ENCODE peak calls at places on chromosomes 16 and 17, in five cellular contexts. Z is cardiac muscle cell, U is WTC11, S is fibroblast of pulmonary artery, M is heart right ventricle. D is an unnamed sample.

GRCh38 chr16:88686062-88686438 is 257 bp downstream of the SNAI3 start:
- DNase-seq in Z (no peak), S (no peak), U (no peak), M (no peak), D (no peak)

GRCh38 chr16:19238386-19238785 is 47.1 kb upstream of the CLEC19A start:
- DNase-seq in M (no peak), S (no peak), U (no peak), Z (no peak), D (no peak)

GRCh38 chr16:79656537-79657115 is 56.1 kb upstream of the MAF start:
- DNase-seq in U (no peak), S (no peak), Z (no peak), M (no peak), D (no peak)

GRCh38 chr17:77824102-77824779 is 134.3 kb upstream of the TNRC6C start:
- DNase-seq in Z (no peak), M (no peak), S (no peak), U (no peak), D (no peak)

GRCh38 chr16:53357208-53357586 is 77.1 kb upstream of the RBL2 start:
- DNase-seq in Z (no peak), U (no peak), M (no peak), S (no peak), D (no peak)

GRCh38 chr16:22093952-22094351 is 1.6 kb downstream of the VWA3A start:
- DNase-seq in M (no peak), S (no peak), Z (no peak), U (no peak), D (no peak)

GRCh38 chr17:44188757-44189403 is 2.1 kb downstream of the TMUB2 start:
- DNase-seq in Z (no peak), U (no peak), S (no peak), M (no peak), D (no peak)

GRCh38 chr16:3444032-3444388 is 530 bp downstream of the NAA60 start:
- DNase-seq in M (no peak), Z (peak; percentile 75), U (no peak), S (peak; percentile 81), D (no peak)

GRCh38 chr17:78568494-78569115 is 8.6 kb downstream of the DNAH17 start:
- DNase-seq in M (no peak), U (no peak), S (peak; percentile 71), Z (no peak), D (no peak)

GRCh38 chr17:52158450-52159042 is at the start of gene CA10:
- DNase-seq in U (peak; percentile 51), Z (peak; percentile 20), S (no peak), M (no peak), D (peak; percentile 47)

GRCh38 chr16:63289834-63290460 is 1253.7 kb upstream of the CDH8 start:
- DNase-seq in U (peak; percentile 69), S (peak; percentile 27), M (peak; percentile 22), Z (peak; percentile 75), D (peak; percentile 65)

GRCh38 chr16:70396209-70396904 is 42.5 kb downstream of the ST3GAL2 start:
- DNase-seq in M (no peak), Z (peak; percentile 61), U (no peak), S (no peak), D (no peak)

GRCh38 chr16:68298907-68299515 is 11.7 kb downstream of the SLC7A6OS start:
- DNase-seq in S (peak; percentile 74), Z (no peak), M (peak; percentile 64), U (no peak), D (no peak)

GRCh38 chr17:63345598-63345997 is 100.5 kb downstream of the CYB561 start:
- DNase-seq in M (no peak), U (no peak), Z (no peak), S (no peak), D (no peak)

GRCh38 chr16:49604602-49605001 is 231.0 kb downstream of the C16orf78 start:
- DNase-seq in M (no peak), S (no peak), U (no peak), Z (no peak), D (no peak)

GRCh38 chr17:4947411-4948165 is 742 bp downstream of the PFN1 start:
- DNase-seq in S (peak; percentile 52), U (peak; percentile 59), M (peak; percentile 53), Z (peak; percentile 60), D (peak; percentile 58)

GRCh38 chr17:74682442-74683190 is 30.1 kb downstream of the CD300LF start:
- DNase-seq in M (no peak), S (no peak), U (no peak), Z (no peak), D (no peak)

GRCh38 chr17:38892083-38892482 is 22.2 kb downstream of the LASP1 start:
- DNase-seq in S (no peak), M (no peak), Z (no peak), U (no peak), D (no peak)

GRCh38 chr17:48679385-48680096 is 42.8 kb downstream of the PRAC1 start:
- DNase-seq in S (peak; percentile 10), M (no peak), Z (no peak), U (no peak), D (no peak)

GRCh38 chr16:85798901-85799496 is 345 bp downstream of the EMC8 start:
- DNase-seq in Z (no peak), U (peak; percentile 25), S (peak; percentile 28), M (peak; percentile 15), D (no peak)

GRCh38 chr17:48426019-48426418 is 4.0 kb downstream of the SKAP1 start:
- DNase-seq in Z (no peak), M (no peak), U (no peak), S (no peak), D (no peak)

GRCh38 chr17:48012151-48012520 is 25.5 kb downstream of the COPZ2 start:
- DNase-seq in S (no peak), U (peak; percentile 75), Z (peak; percentile 77), M (no peak), D (peak; percentile 84)

GRCh38 chr17:17032131-17032692 is 10.0 kb upstream of the MPRIP start:
- DNase-seq in U (no peak), Z (no peak), S (peak; percentile 70), M (peak; percentile 61), D (no peak)

DNA sequence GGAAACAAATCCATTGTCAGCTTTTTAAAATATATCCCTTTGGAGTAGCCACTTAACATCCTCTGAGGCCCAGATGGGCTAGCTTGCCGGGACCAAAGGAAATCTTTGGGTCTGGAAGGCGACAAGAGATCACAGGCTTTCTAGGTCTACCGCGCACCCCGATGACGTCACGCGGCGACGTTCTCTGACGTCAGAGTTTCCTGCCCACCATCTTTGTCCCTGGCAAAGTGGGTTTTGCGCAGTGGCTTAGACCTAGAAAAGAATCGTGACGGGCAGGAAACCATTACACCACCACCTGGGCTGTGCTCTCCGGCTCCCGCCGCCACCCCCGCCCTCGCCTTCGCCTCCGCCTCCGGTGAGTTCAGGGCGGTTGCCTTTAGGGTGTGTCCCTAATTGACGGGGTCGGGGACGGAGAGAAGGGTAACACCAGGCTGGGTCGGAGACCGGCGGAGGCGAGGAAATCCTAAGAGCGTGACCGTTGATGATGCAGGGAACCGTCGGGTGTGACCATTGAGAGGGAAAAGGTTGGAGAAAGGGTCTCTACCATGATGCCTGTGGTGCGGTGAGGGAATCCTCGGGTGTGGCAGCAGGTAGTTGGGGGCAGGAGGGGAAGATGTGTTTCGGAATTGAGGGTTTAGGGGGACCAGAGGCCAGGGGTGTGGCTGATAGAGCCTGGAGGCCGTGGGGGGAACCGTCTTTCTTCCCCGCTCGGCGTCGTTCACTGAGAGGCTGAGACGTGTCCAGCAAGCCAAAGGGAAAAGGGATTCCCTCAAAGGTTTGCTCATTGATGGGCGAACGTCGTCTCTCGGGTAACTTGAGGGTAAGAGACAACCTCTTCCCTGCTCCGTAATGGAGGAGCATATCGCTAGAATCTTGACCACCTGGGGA is at the start of gene AP2B1:
- DNase-seq in Z (peak; percentile 91), U (peak; percentile 96), S (peak; percentile 98), M (peak; percentile 94), D (peak; percentile 97)
- TF ChIP-seq CTCF in Z (no peak), U (no peak), S (no peak), M (no peak), D (no peak)

DNA sequence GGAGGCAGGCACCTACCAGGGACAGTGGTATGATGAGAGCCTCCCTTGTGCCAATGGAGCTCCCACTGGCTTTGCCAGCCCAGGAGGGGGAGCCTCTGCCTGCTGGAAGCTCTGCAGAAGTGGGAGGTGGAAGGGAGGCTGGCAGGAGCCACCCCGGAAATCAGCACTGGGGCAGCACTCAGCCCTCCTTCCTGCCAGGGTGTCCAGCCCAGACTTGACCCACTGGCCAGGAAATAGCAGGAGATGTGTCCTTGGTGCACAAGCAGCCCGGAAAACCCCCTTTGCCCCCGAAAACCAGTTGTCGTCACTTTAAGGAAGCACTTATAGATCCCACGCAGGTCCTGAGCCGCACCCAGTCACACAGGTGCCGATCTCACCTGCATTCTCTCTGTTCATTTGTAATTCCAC is 49.3 kb upstream of the CACNG4 start:
- DNase-seq in Z (no peak), U (peak; percentile 43), M (no peak), S (peak; percentile 10), D (no peak)
- TF ChIP-seq CTCF in Z (no peak), U (no peak), M (no peak), S (peak; percentile 26), D (no peak)

GRCh38 chr16:78478267-78478821 is 378.9 kb downstream of the WWOX start:
- DNase-seq in U (peak; percentile 45), S (no peak), Z (no peak), M (no peak), D (no peak)
- TF ChIP-seq CTCF in U (peak; percentile 49), S (no peak), Z (no peak), M (no peak), D (peak; percentile 14)

DNA sequence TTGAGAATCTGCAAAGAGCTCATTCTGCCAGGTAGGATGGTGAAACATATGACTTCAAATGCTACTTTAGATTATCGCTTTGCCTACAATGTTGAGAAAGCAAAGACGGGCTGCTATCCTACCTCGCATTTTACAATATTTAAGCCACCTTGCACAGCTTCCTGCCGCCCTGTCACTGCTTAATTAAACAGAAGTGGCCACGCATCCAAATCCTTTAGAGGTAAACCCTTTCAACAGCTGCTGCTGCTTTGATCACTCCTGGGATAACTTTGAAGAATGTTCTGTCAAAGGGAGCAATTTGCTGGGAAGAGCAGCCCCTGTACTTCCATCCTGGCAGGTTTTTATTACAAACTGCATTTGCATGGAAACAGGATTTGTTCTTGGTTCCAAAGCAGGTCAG is 24.3 kb upstream of the SSTR2 start:
- DNase-seq in S (no peak), M (no peak), U (no peak), Z (no peak), D (no peak)
- TF ChIP-seq CTCF in S (no peak), M (no peak), U (no peak), Z (no peak), D (no peak)

DNA sequence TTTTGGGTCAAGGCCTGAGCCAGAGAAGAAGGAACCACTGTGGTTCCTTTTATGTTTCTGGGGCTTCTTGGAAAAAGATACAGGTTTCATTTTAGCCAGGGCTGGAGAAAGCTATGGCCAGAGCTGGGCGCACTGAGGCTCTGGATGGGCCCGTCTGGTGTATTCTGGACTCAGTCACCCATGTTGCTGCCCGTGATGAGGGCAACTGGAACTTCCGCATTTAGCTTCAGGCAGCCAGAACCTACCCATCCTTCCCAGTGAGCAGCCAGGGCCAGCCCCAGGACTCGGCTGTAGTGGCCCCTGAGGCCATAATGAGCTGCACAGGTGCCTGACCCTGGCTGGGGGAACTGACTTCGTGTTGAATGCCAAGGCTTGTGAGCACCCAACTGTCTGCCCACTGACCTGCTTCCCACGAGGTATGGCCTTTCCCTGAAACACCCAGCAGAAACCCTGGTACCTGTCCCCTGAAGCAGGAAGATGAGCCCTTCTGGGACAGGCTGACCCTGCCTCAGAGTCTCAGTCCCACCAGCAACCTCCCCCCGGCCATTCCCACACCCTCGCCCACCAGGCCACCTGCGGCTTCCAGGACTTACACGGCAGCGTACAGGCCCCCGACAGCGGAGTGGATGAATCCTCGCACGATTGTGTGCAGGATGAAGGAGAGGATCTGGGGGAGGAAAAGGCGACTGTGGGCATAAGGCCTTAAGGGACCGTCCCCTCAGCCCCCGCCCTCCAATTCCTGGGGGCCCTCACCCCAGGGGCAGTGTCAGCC is 15.3 kb upstream of the PITPNA start:
- DNase-seq in U (no peak), Z (no peak), M (no peak), S (no peak), D (no peak)
- TF ChIP-seq CTCF in U (no peak), Z (no peak), M (no peak), S (no peak), D (no peak)

D was measured in nephron progenitor cell.